ENCODE peak calls at places on chromosome 10, in eight cellular contexts. L, B, S, T, D, E, J and N are unnamed samples.

GRCh38 chr10:32142646-32143045 is 86.4 kb upstream of the KIF5B start:
- DNase-seq in L (no peak), B (peak; percentile 77), S (no peak), T (no peak), D (no peak), E (no peak), J (peak; percentile 52), N (no peak)

GRCh38 chr10:64175271-64175962 is 654.2 kb downstream of the REEP3 start:
- DNase-seq in L (no peak), B (no peak), S (no peak), T (no peak), D (no peak), E (no peak), J (no peak), N (no peak)

GRCh38 chr10:49353895-49354566 is 41.9 kb downstream of the DRGX start:
- DNase-seq in L (no peak), B (no peak), S (no peak), T (no peak), D (no peak), E (no peak), J (no peak), N (no peak)

GRCh38 chr10:86749835-86750234 is 6.6 kb upstream of the BMPR1A start:
- DNase-seq in L (no peak), B (no peak), S (no peak), T (no peak), D (peak; percentile 26), E (no peak), J (no peak), N (no peak)

GRCh38 chr10:97185326-97186058 is at the start of gene SLIT1:
- DNase-seq in L (no peak), B (no peak), S (no peak), T (no peak), D (peak; percentile 82), E (no peak), J (no peak), N (no peak)

GRCh38 chr10:103635580-103635979 is 142.1 kb downstream of the NEURL1 start:
- DNase-seq in L (no peak), B (no peak), S (no peak), T (no peak), D (no peak), E (no peak), J (no peak), N (no peak)

GRCh38 chr10:13712799-13713581 is 126.2 kb downstream of the PRPF18 start:
- DNase-seq in L (no peak), B (peak; percentile 79), S (peak; percentile 49), T (peak; percentile 80), D (peak; percentile 66), E (peak; percentile 84), J (peak; percentile 99), N (peak; percentile 90)

GRCh38 chr10:112298581-112298980 is 15.4 kb downstream of the TECTB start:
- DNase-seq in L (no peak), B (no peak), S (no peak), T (no peak), D (no peak), E (no peak), J (no peak), N (no peak)

GRCh38 chr10:95374597-95375209 is 83.9 kb upstream of the PDLIM1 start:
- DNase-seq in L (peak; percentile 65), B (peak; percentile 85), S (peak; percentile 81), T (peak; percentile 85), D (peak; percentile 94), E (peak; percentile 64), J (peak; percentile 64), N (peak; percentile 88)

GRCh38 chr10:13909911-13910617 is 323.3 kb downstream of the PRPF18 start:
- DNase-seq in L (no peak), B (no peak), S (no peak), T (no peak), D (no peak), E (no peak), J (no peak), N (no peak)

GRCh38 chr10:15780353-15781135 is 60.8 kb upstream of the ITGA8 start:
- DNase-seq in L (peak; percentile 21), B (peak; percentile 39), S (no peak), T (no peak), D (no peak), E (peak; percentile 68), J (peak; percentile 27), N (no peak)

GRCh38 chr10:34677591-34677990 is 137.5 kb downstream of the PARD3 start:
- DNase-seq in L (no peak), B (no peak), S (no peak), T (no peak), D (no peak), E (no peak), J (no peak), N (no peak)

GRCh38 chr10:96718304-96718990 is 1.9 kb downstream of the PIK3AP1 start:
- DNase-seq in L (no peak), B (no peak), S (no peak), T (no peak), D (no peak), E (no peak), J (no peak), N (no peak)

GRCh38 chr10:101052285-101052684 is 9.5 kb upstream of the KAZALD1 start:
- DNase-seq in L (no peak), B (peak; percentile 75), S (no peak), T (no peak), D (no peak), E (no peak), J (peak; percentile 78), N (peak; percentile 84)

GRCh38 chr10:128173383-128173782 is 47.2 kb upstream of the MKI67 start:
- DNase-seq in L (no peak), B (peak; percentile 37), S (no peak), T (no peak), D (no peak), E (no peak), J (peak; percentile 20), N (peak; percentile 66)

GRCh38 chr10:17737021-17737965 is 14.7 kb upstream of the TMEM236 start:
- DNase-seq in L (no peak), B (peak; percentile 49), S (peak; percentile 37), T (peak; percentile 26), D (no peak), E (peak; percentile 43), J (peak; percentile 34), N (peak; percentile 43)

GRCh38 chr10:73853196-73853595 is 21.2 kb downstream of the CAMK2G start:
- DNase-seq in L (no peak), B (no peak), S (no peak), T (no peak), D (no peak), E (no peak), J (no peak), N (no peak)

GRCh38 chr10:122143238-122143841 is 127.8 kb upstream of the BTBD16 start:
- DNase-seq in L (no peak), B (peak; percentile 60), S (no peak), T (peak; percentile 36), D (no peak), E (no peak), J (no peak), N (no peak)

GRCh38 chr10:60733189-60733815 is 45.0 kb upstream of the CDK1 start:
- DNase-seq in L (peak; percentile 60), B (peak; percentile 81), S (peak; percentile 78), T (peak; percentile 77), D (peak; percentile 90), E (no peak), J (peak; percentile 11), N (peak; percentile 70)
- TF ChIP-seq CTCF in L (peak; percentile 58), B (peak; percentile 21), S (peak; percentile 42), T (peak; percentile 62), D (peak; percentile 80), E (peak; percentile 41), J (no peak), N (peak; percentile 50)

GRCh38 chr10:113854757-113855626 is 531 bp downstream of the NHLRC2 start:
- DNase-seq in L (peak; percentile 50), B (peak; percentile 37), S (peak; percentile 47), T (peak; percentile 56), D (peak; percentile 83), E (peak; percentile 53), J (peak; percentile 51), N (peak; percentile 41)
- TF ChIP-seq CTCF in L (peak; percentile 24), B (no peak), S (no peak), T (no peak), D (peak; percentile 33), E (peak; percentile 24), J (no peak), N (no peak)

DNA sequence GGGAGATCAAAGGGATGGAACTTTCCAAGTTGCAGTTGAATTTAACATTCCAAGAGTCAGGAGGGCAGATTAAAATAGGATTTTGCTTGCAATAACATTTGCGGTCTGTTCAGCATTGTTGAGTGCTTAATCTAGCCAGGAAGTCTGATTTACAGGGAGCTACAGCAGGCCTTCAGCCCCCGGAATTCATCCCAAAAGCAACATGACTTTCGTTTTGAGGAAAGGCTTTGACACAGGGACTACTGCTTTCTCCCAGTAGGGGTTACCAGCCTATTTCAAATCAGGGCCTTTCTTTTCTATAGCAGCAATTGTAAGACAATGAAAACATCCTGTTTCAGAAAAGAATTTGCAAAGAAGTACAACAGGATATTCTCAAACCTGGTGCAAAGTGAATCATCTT is 279.7 kb upstream of the PITRM1 start:
- DNase-seq in L (no peak), B (peak; percentile 32), S (no peak), T (peak; percentile 15), D (peak; percentile 56), E (no peak), J (peak; percentile 98), N (peak; percentile 70)
- TF ChIP-seq CTCF in L (peak; percentile 21), B (peak; percentile 27), S (no peak), T (no peak), D (peak; percentile 49), E (peak; percentile 65), J (peak; percentile 73), N (peak; percentile 20)

GRCh38 chr10:69666756-69667155 is 36.7 kb downstream of the FAM241B start:
- DNase-seq in L (no peak), B (no peak), S (no peak), T (no peak), D (no peak), E (no peak), J (no peak), N (no peak)
- TF ChIP-seq CTCF in L (no peak), B (no peak), S (no peak), T (no peak), D (no peak), E (no peak), J (no peak), N (no peak)

GRCh38 chr10:78947226-78947625 is 121.5 kb upstream of the ZMIZ1 start:
- DNase-seq in L (no peak), B (peak; percentile 61), S (no peak), T (no peak), D (no peak), E (no peak), J (no peak), N (peak; percentile 62)

GRCh38 chr10:78942006-78942405 is 126.8 kb upstream of the ZMIZ1 start:
- DNase-seq in L (no peak), B (no peak), S (no peak), T (no peak), D (no peak), E (no peak), J (no peak), N (no peak)

GRCh38 chr10:78945838-78946237 is 122.9 kb upstream of the ZMIZ1 start:
- DNase-seq in L (no peak), B (no peak), S (no peak), T (no peak), D (no peak), E (no peak), J (no peak), N (no peak)

GRCh38 chr10:78947733-78948132 is 121.0 kb upstream of the ZMIZ1 start:
- DNase-seq in L (no peak), B (no peak), S (no peak), T (no peak), D (no peak), E (no peak), J (no peak), N (peak; percentile 27)

GRCh38 chr10:78944658-78945333 is 124.0 kb upstream of the ZMIZ1 start:
- DNase-seq in L (no peak), B (peak; percentile 40), S (peak; percentile 30), T (no peak), D (peak; percentile 59), E (peak; percentile 40), J (peak; percentile 98), N (peak; percentile 51)
- TF ChIP-seq CTCF in L (no peak), B (no peak), S (no peak), T (no peak), D (no peak), E (no peak), J (peak; percentile 30), N (no peak)